ENCODE peak calls at places on chromosomes 3 and 15, in ten cellular contexts. B is AG09319, M is uterus, K is GM12878, I is fibroblast of mammary gland, O is Calu3, D is AG09309, G is HepG2, V is GM23338, R is upper lobe of right lung. L is an unnamed sample.

GRCh38 chr15:82571722-82572222 is 31.5 kb upstream of the RPS17 start:
- DNase-seq in O (no peak), D (peak), B (peak), K (no peak), M (peak), V (peak), I (peak), R (peak), G (no peak), L (no peak)

GRCh38 chr3:12994357-12994606 is 78.9 kb downstream of the IQSEC1 start:
- DNase-seq in R (peak), B (no peak), M (peak), V (peak), D (no peak), K (no peak), G (no peak), I (no peak), O (peak), L (peak)

GRCh38 chr15:31811641-31812040 is 218.7 kb upstream of the CHRNA7 start:
- DNase-seq in K (no peak), V (no peak), I (no peak), B (no peak), G (no peak), M (no peak), D (no peak), R (no peak), O (no peak), L (no peak)

GRCh38 chr3:90080988-90081387 is 973.6 kb downstream of the EPHA3 start:
- DNase-seq in B (no peak), I (no peak), O (no peak), R (no peak), G (no peak), V (peak), K (no peak), M (no peak), D (no peak), L (no peak)

GRCh38 chr3:43455233-43455632 is 166.6 kb downstream of the ANO10 start:
- DNase-seq in D (no peak), O (peak), I (peak), K (no peak), M (no peak), G (peak), B (peak), V (no peak), R (no peak), L (no peak)

GRCh38 chr3:114221165-114221880 is 16.1 kb downstream of the ZNF80 start:
- DNase-seq in G (no peak), R (no peak), V (no peak), B (no peak), O (no peak), I (no peak), D (no peak), K (no peak), M (no peak), L (no peak)

GRCh38 chr3:177525414-177525813 is 328.1 kb upstream of the TBL1XR1 start:
- DNase-seq in V (no peak), D (no peak), R (no peak), M (no peak), B (no peak), I (no peak), O (no peak), K (no peak), G (no peak), L (no peak)

GRCh38 chr3:191094057-191094456 is 105.0 kb upstream of the OSTN start:
- DNase-seq in M (no peak), D (peak), I (peak), G (no peak), V (no peak), K (no peak), B (peak), O (no peak), R (no peak), L (no peak)

GRCh38 chr3:119206611-119207511 is 33.5 kb downstream of the UPK1B start:
- DNase-seq in V (peak), O (peak), I (no peak), B (no peak), K (no peak), M (no peak), R (no peak), G (no peak), D (no peak), L (no peak)

GRCh38 chr3:130826516-130826915 is 67.4 kb upstream of the ATP2C1 start:
- DNase-seq in B (no peak), O (peak), R (no peak), K (no peak), M (no peak), D (no peak), V (no peak), G (no peak), I (no peak), L (no peak)

GRCh38 chr3:54713455-54713854 is 214.4 kb downstream of the LRTM1 start:
- DNase-seq in V (no peak), B (no peak), I (no peak), G (no peak), M (no peak), D (no peak), O (no peak), K (no peak), R (no peak), L (no peak)

GRCh38 chr3:127073931-127074820 is 91.3 kb downstream of the PLXNA1 start:
- DNase-seq in D (no peak), R (no peak), M (no peak), G (no peak), V (no peak), K (no peak), I (no peak), O (no peak), B (no peak), L (no peak)

GRCh38 chr3:19934098-19934566 is at the start of gene EFHB:
- DNase-seq in D (no peak), I (peak), V (peak), B (no peak), M (no peak), G (peak), R (peak), K (no peak), O (peak), L (no peak)

GRCh38 chr3:32442766-32443165 is 51.1 kb downstream of the CMTM7 start:
- DNase-seq in M (no peak), D (no peak), I (peak), R (no peak), G (no peak), O (no peak), V (no peak), K (no peak), B (no peak), L (no peak)

GRCh38 chr3:43259626-43260025 is 26.7 kb upstream of the SNRK start:
- DNase-seq in O (no peak), D (no peak), B (no peak), G (no peak), I (no peak), R (no peak), M (no peak), V (no peak), K (no peak), L (no peak)

GRCh38 chr3:171951597-171951996 is 87.8 kb upstream of the FNDC3B start:
- DNase-seq in D (no peak), V (no peak), G (no peak), B (no peak), O (no peak), R (no peak), I (no peak), M (no peak), K (no peak), L (no peak)

GRCh38 chr3:112786002-112786590 is 60.6 kb downstream of the CD200R1L start:
- DNase-seq in G (no peak), K (no peak), M (no peak), R (no peak), V (no peak), O (no peak), I (no peak), B (no peak), D (no peak), L (no peak)

GRCh38 chr3:149567307-149567861 is 90.4 kb downstream of the WWTR1 start:
- DNase-seq in V (no peak), D (no peak), M (no peak), B (no peak), I (no peak), G (no peak), K (no peak), O (no peak), R (no peak), L (no peak)

GRCh38 chr3:170553788-170554620 is 31.9 kb downstream of the SLC7A14 start:
- DNase-seq in R (no peak), O (no peak), K (no peak), G (no peak), V (no peak), B (no peak), I (peak), M (no peak), D (no peak), L (no peak)

GRCh38 chr15:71916834-71917233 is 106.5 kb downstream of the NR2E3 start:
- DNase-seq in V (no peak), I (no peak), B (no peak), D (no peak), K (no peak), M (no peak), O (no peak), R (no peak), G (no peak), L (no peak)

GRCh38 chr3:150876866-150877265 is 28.4 kb downstream of the MINDY4B start:
- DNase-seq in V (no peak), K (no peak), R (no peak), B (no peak), O (no peak), M (no peak), D (no peak), G (no peak), I (no peak), L (no peak)

GRCh38 chr15:67826717-67827560 is 1.6 kb downstream of the SKOR1 start:
- DNase-seq in G (no peak), R (peak), D (no peak), I (no peak), B (no peak), O (no peak), K (no peak), V (peak), M (no peak), L (no peak)

GRCh38 chr15:45136378-45136764 is 6.6 kb downstream of the DUOX1 start:
- DNase-seq in I (no peak), K (no peak), O (no peak), B (no peak), G (no peak), V (peak), R (peak), D (no peak), M (no peak), L (no peak)

GRCh38 chr3:172536993-172537419 is 13.8 kb upstream of the TNFSF10 start:
- DNase-seq in O (no peak), B (no peak), I (no peak), M (no peak), G (no peak), V (no peak), K (no peak), R (no peak), D (no peak), L (no peak)

GRCh38 chr15:65827065-65827464 is 35.0 kb upstream of the DENND4A start:
- DNase-seq in V (peak), O (peak), K (no peak), G (no peak), M (no peak), R (no peak), B (no peak), D (no peak), I (no peak), L (no peak)

GRCh38 chr15:55869660-55870059 is 123.8 kb downstream of the NEDD4 start:
- DNase-seq in O (no peak), R (no peak), D (no peak), K (no peak), B (no peak), V (no peak), M (no peak), I (no peak), G (no peak), L (no peak)

GRCh38 chr15:63156086-63156707 is 1.1 kb downstream of the RPS27L start:
- DNase-seq in K (no peak), V (no peak), D (no peak), B (no peak), I (peak), G (no peak), R (no peak), M (no peak), O (no peak), L (no peak)

GRCh38 chr3:47104259-47104658 is 59.7 kb downstream of the SETD2 start:
- DNase-seq in D (no peak), M (no peak), V (no peak), I (no peak), K (no peak), B (no peak), O (no peak), G (no peak), R (no peak), L (no peak)

GRCh38 chr3:101676219-101676764 is 640 bp downstream of the ZBTB11 start:
- DNase-seq in K (peak), O (peak), D (peak), B (peak), I (peak), V (peak), M (peak), R (peak), G (peak), L (peak)

GRCh38 chr3:50165388-50166308 is 10.5 kb downstream of the SEMA3F start:
- DNase-seq in O (no peak), V (no peak), R (no peak), D (peak), M (peak), I (peak), K (no peak), G (no peak), B (peak), L (no peak)

GRCh38 chr3:133863865-133864264 is 31.8 kb downstream of the RAB6B start:
- DNase-seq in B (no peak), K (no peak), D (no peak), R (peak), M (no peak), O (no peak), I (no peak), V (no peak), G (no peak), L (no peak)

GRCh38 chr15:68305420-68305871 is 27.9 kb downstream of the FEM1B start:
- DNase-seq in I (no peak), B (no peak), V (no peak), R (no peak), G (no peak), M (peak), O (no peak), K (no peak), D (no peak), L (no peak)

GRCh38 chr3:124597979-124598378 is 132.3 kb upstream of the UMPS start:
- DNase-seq in R (no peak), G (no peak), I (no peak), B (no peak), K (no peak), M (no peak), V (no peak), O (no peak), D (no peak), L (no peak)

GRCh38 chr3:136381051-136381450 is 130.9 kb downstream of the PCCB start:
- DNase-seq in I (no peak), V (no peak), K (no peak), G (no peak), B (no peak), O (no peak), M (no peak), D (no peak), R (no peak), L (no peak)

GRCh38 chr15:84826369-84826823 is 9.2 kb downstream of the ALPK3 start:
- DNase-seq in O (peak), D (no peak), K (no peak), M (no peak), G (peak), B (no peak), I (peak), V (peak), R (no peak), L (peak)
- TF ChIP-seq CTCF in O (peak), D (peak), K (peak), M (no peak), G (peak), B (no peak), I (peak), V (peak), R (peak), L (peak)

GRCh38 chr3:132730891-132731580 is 8.8 kb upstream of the NPHP3 start:
- DNase-seq in B (no peak), I (peak), R (no peak), G (peak), K (no peak), M (no peak), D (peak), O (peak), V (peak), L (no peak)
- TF ChIP-seq CTCF in B (peak), I (peak), R (peak), G (peak), K (no peak), M (peak), D (peak), O (peak), V (peak), L (peak)

GRCh38 chr15:78149805-78150751 is 916 bp downstream of the IDH3A start:
- DNase-seq in R (no peak), K (no peak), I (no peak), G (peak), D (no peak), V (peak), O (no peak), B (no peak), M (no peak), L (no peak)
- TF ChIP-seq CTCF in R (no peak), K (no peak), I (no peak), G (no peak), D (no peak), V (no peak), O (no peak), B (no peak), M (no peak), L (no peak)

GRCh38 chr3:143041901-143042300 is 40.5 kb downstream of the U2SURP start:
- DNase-seq in G (no peak), B (no peak), M (no peak), I (no peak), V (no peak), R (no peak), O (no peak), D (no peak), K (no peak), L (no peak)

GRCh38 chr3:143040264-143040879 is 39.0 kb downstream of the U2SURP start:
- DNase-seq in M (no peak), I (peak), D (no peak), R (no peak), V (peak), G (no peak), B (no peak), K (no peak), O (no peak), L (no peak)

GRCh38 chr3:143035466-143036214 is 34.3 kb downstream of the U2SURP start:
- DNase-seq in G (no peak), B (peak), M (no peak), D (peak), K (no peak), O (no peak), V (no peak), I (peak), R (no peak), L (no peak)

GRCh38 chr3:143036557-143036956 is 35.2 kb downstream of the U2SURP start:
- DNase-seq in R (no peak), G (no peak), D (no peak), I (no peak), M (no peak), B (no peak), V (no peak), O (no peak), K (no peak), L (no peak)

GRCh38 chr3:143037867-143038266 is 36.5 kb downstream of the U2SURP start:
- DNase-seq in O (no peak), K (no peak), V (peak), G (no peak), R (no peak), M (no peak), I (peak), D (no peak), B (no peak), L (no peak)
- TF ChIP-seq CTCF in O (no peak), K (no peak), V (no peak), G (no peak), R (no peak), M (no peak), I (peak), D (no peak), B (no peak), L (no peak)

GRCh38 chr3:69786854-69787253 is 47.6 kb downstream of the MITF start:
- DNase-seq in D (no peak), I (no peak), M (no peak), K (no peak), B (no peak), G (no peak), O (no peak), V (no peak), R (no peak), L (no peak)

GRCh38 chr3:69787436-69788168 is 48.3 kb downstream of the MITF start:
- DNase-seq in I (peak), D (peak), O (no peak), M (no peak), K (no peak), R (no peak), V (no peak), B (peak), G (no peak), L (no peak)

GRCh38 chr3:69791111-69791510 is 51.8 kb downstream of the MITF start:
- DNase-seq in V (no peak), D (peak), I (peak), G (no peak), M (peak), O (no peak), B (peak), K (no peak), R (peak), L (no peak)

DNA sequence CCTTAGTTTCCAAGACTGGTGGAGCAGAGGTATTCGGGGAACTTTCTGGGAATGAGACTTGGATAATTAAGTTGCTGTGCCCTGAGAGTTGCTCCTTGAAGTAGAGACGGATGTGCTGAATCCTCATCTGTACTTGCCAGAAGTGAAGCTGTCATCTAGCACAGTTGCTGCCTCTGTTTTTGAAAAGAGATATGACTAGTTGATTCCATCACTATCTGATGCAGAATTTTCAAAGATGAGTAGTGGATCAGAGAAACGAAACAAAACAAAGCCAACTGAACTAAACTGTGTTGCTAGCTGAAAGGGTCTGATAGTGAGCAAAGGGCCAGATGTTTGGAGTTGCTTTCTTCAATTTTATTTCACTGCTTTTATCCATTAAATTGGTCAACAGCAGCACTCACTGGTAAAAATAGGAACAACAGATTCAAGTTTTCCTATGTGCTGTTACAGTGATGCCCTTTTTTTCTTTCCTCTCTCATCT is 52.7 kb downstream of the MITF start:
- DNase-seq in R (no peak), V (peak), I (peak), O (no peak), D (peak), B (peak), G (no peak), M (no peak), K (no peak), L (no peak)
- TF ChIP-seq CTCF in R (peak), V (peak), I (peak), O (no peak), D (peak), B (peak), G (no peak), M (peak), K (no peak), L (no peak)

DNA sequence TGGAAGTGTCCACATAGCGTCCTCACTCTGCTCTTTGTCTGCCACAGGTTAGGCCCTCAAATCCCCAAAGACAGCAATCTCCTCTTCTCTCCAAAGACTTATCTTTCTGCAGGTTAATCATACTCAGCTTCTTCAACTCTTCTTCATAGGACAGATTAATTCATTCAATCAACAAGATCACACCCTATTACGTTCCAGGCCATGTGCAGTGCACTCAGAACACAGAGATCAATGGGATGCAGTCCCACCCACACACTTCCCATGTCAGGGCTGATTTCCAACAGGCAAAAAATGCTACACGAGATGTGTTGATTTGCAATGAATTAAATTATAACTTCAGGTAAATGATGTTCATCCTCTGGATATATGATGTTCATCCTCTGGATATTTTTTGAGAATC is 33.5 kb upstream of the ZNF639 start:
- DNase-seq in G (no peak), M (no peak), D (no peak), B (no peak), R (no peak), V (no peak), O (no peak), I (no peak), K (no peak), L (no peak)
- TF ChIP-seq CTCF in G (no peak), M (no peak), D (no peak), B (no peak), R (no peak), V (no peak), O (no peak), I (no peak), K (no peak), L (no peak)

GRCh38 chr3:107643038-107643883 is 120.5 kb downstream of the BBX start:
- DNase-seq in D (no peak), O (peak), K (no peak), I (peak), B (no peak), R (no peak), G (no peak), M (no peak), V (peak), L (no peak)
- TF ChIP-seq CTCF in D (peak), O (peak), K (peak), I (peak), B (no peak), R (peak), G (peak), M (no peak), V (peak), L (no peak)